ENCODE peak calls at places on chromosome 6, in eight cellular contexts. One of them, this sample, is unnamed.

GRCh38 chr6:26045046-26045938 is 41.9 kb upstream of the HFE start:
- DNase-seq in KG1: peak; percentile 73
- DNase-seq in HCEC 1CT: peak; percentile 98
- DNase-seq in AML-193: peak; percentile 78
- DNase-seq in endodermal cell: no peak
- DNase-seq in GM23248: peak; percentile 94
- DNase-seq in ovary: peak; percentile 81
- DNase-seq in lower lobe of right lung: peak; percentile 69
- DNase-seq in this sample: peak; percentile 56

GRCh38 chr6:27053738-27054137 is 193.8 kb upstream of the PRSS16 start:
- DNase-seq in KG1: no peak
- DNase-seq in AML-193: no peak
- DNase-seq in HCEC 1CT: no peak
- DNase-seq in ovary: no peak
- DNase-seq in lower lobe of right lung: no peak
- DNase-seq in endodermal cell: no peak
- DNase-seq in GM23248: no peak
- DNase-seq in this sample: no peak

GRCh38 chr6:90536516-90536915 is 50.4 kb downstream of the MAP3K7 start:
- DNase-seq in GM23248: no peak
- DNase-seq in AML-193: no peak
- DNase-seq in KG1: no peak
- DNase-seq in ovary: no peak
- DNase-seq in lower lobe of right lung: no peak
- DNase-seq in endodermal cell: no peak
- DNase-seq in HCEC 1CT: no peak
- DNase-seq in this sample: no peak

GRCh38 chr6:135334169-135334568 is 153.1 kb downstream of the MYB start:
- DNase-seq in endodermal cell: no peak
- DNase-seq in KG1: no peak
- DNase-seq in lower lobe of right lung: no peak
- DNase-seq in ovary: no peak
- DNase-seq in HCEC 1CT: peak; percentile 79
- DNase-seq in AML-193: no peak
- DNase-seq in GM23248: peak; percentile 43
- DNase-seq in this sample: no peak

GRCh38 chr6:113381957-113382356 is 475.2 kb upstream of the MARCKS start:
- DNase-seq in ovary: peak; percentile 37
- DNase-seq in AML-193: peak; percentile 86
- DNase-seq in endodermal cell: no peak
- DNase-seq in lower lobe of right lung: no peak
- DNase-seq in GM23248: peak; percentile 35
- DNase-seq in KG1: no peak
- DNase-seq in HCEC 1CT: peak; percentile 45
- DNase-seq in this sample: peak; percentile 45

GRCh38 chr6:52010145-52010544 is 77.3 kb downstream of the PKHD1 start:
- DNase-seq in ovary: no peak
- DNase-seq in endodermal cell: no peak
- DNase-seq in GM23248: no peak
- DNase-seq in HCEC 1CT: no peak
- DNase-seq in lower lobe of right lung: no peak
- DNase-seq in AML-193: no peak
- DNase-seq in KG1: no peak
- DNase-seq in this sample: no peak

GRCh38 chr6:22598386-22598785 is 29.0 kb downstream of the HDGFL1 start:
- DNase-seq in endodermal cell: no peak
- DNase-seq in ovary: no peak
- DNase-seq in GM23248: no peak
- DNase-seq in lower lobe of right lung: no peak
- DNase-seq in HCEC 1CT: no peak
- DNase-seq in AML-193: no peak
- DNase-seq in KG1: no peak
- DNase-seq in this sample: no peak

GRCh38 chr6:127854009-127854408 is 46.8 kb downstream of the THEMIS start:
- DNase-seq in endodermal cell: no peak
- DNase-seq in ovary: no peak
- DNase-seq in GM23248: no peak
- DNase-seq in KG1: no peak
- DNase-seq in AML-193: no peak
- DNase-seq in lower lobe of right lung: no peak
- DNase-seq in HCEC 1CT: peak; percentile 27
- DNase-seq in this sample: no peak

GRCh38 chr6:150573041-150573681 is 26.5 kb upstream of the PLEKHG1 start:
- DNase-seq in HCEC 1CT: no peak
- DNase-seq in KG1: no peak
- DNase-seq in endodermal cell: peak; percentile 60
- DNase-seq in GM23248: no peak
- DNase-seq in lower lobe of right lung: no peak
- DNase-seq in ovary: no peak
- DNase-seq in AML-193: no peak
- DNase-seq in this sample: no peak

GRCh38 chr6:41256383-41256782 is 28.2 kb downstream of the TREML4 start:
- DNase-seq in ovary: no peak
- DNase-seq in endodermal cell: no peak
- DNase-seq in KG1: no peak
- DNase-seq in AML-193: no peak
- DNase-seq in lower lobe of right lung: no peak
- DNase-seq in GM23248: no peak
- DNase-seq in HCEC 1CT: no peak
- DNase-seq in this sample: no peak

GRCh38 chr6:34901930-34902329 is 12.9 kb downstream of the ANKS1A start:
- DNase-seq in GM23248: peak; percentile 51
- DNase-seq in KG1: no peak
- DNase-seq in HCEC 1CT: no peak
- DNase-seq in endodermal cell: no peak
- DNase-seq in AML-193: no peak
- DNase-seq in ovary: no peak
- DNase-seq in lower lobe of right lung: no peak
- DNase-seq in this sample: no peak

GRCh38 chr6:137704802-137705165 is 162.3 kb upstream of the TNFAIP3 start:
- DNase-seq in lower lobe of right lung: no peak
- DNase-seq in HCEC 1CT: no peak
- DNase-seq in KG1: no peak
- DNase-seq in ovary: no peak
- DNase-seq in endodermal cell: no peak
- DNase-seq in AML-193: no peak
- DNase-seq in GM23248: no peak
- DNase-seq in this sample: no peak

GRCh38 chr6:16344756-16345155 is 106.4 kb downstream of the GMPR start:
- DNase-seq in KG1: no peak
- DNase-seq in endodermal cell: no peak
- DNase-seq in GM23248: peak; percentile 21
- DNase-seq in lower lobe of right lung: no peak
- DNase-seq in AML-193: no peak
- DNase-seq in HCEC 1CT: no peak
- DNase-seq in ovary: no peak
- DNase-seq in this sample: no peak

GRCh38 chr6:125789576-125790402 is 971 bp upstream of the NCOA7 start:
- DNase-seq in GM23248: peak; percentile 67
- DNase-seq in ovary: peak; percentile 68
- DNase-seq in endodermal cell: peak; percentile 77
- DNase-seq in lower lobe of right lung: peak; percentile 64
- DNase-seq in KG1: peak; percentile 70
- DNase-seq in HCEC 1CT: peak; percentile 7
- DNase-seq in AML-193: peak; percentile 56
- DNase-seq in this sample: peak; percentile 61

GRCh38 chr6:156437084-156437879 is 339.9 kb upstream of the ARID1B start:
- DNase-seq in GM23248: no peak
- DNase-seq in ovary: no peak
- DNase-seq in lower lobe of right lung: no peak
- DNase-seq in HCEC 1CT: no peak
- DNase-seq in endodermal cell: no peak
- DNase-seq in AML-193: no peak
- DNase-seq in KG1: no peak
- DNase-seq in this sample: no peak

GRCh38 chr6:142489722-142490610 is 188.2 kb downstream of the ADGRG6 start:
- DNase-seq in AML-193: no peak
- DNase-seq in endodermal cell: no peak
- DNase-seq in HCEC 1CT: no peak
- DNase-seq in GM23248: peak; percentile 59
- DNase-seq in KG1: no peak
- DNase-seq in lower lobe of right lung: no peak
- DNase-seq in ovary: no peak
- DNase-seq in this sample: no peak

GRCh38 chr6:110547266-110547964 is 71.0 kb upstream of the SLC22A16 start:
- DNase-seq in ovary: no peak
- DNase-seq in endodermal cell: no peak
- DNase-seq in GM23248: peak; percentile 78
- DNase-seq in KG1: no peak
- DNase-seq in HCEC 1CT: peak; percentile 75
- DNase-seq in lower lobe of right lung: no peak
- DNase-seq in AML-193: no peak
- DNase-seq in this sample: no peak

GRCh38 chr6:56766806-56767178 is 124.1 kb upstream of the DST start:
- DNase-seq in HCEC 1CT: peak; percentile 89
- DNase-seq in AML-193: no peak
- DNase-seq in GM23248: peak; percentile 76
- DNase-seq in lower lobe of right lung: no peak
- DNase-seq in endodermal cell: no peak
- DNase-seq in ovary: no peak
- DNase-seq in KG1: no peak
- DNase-seq in this sample: no peak

GRCh38 chr6:29589423-29590048 is 4.6 kb downstream of the OR2H2 start:
- DNase-seq in AML-193: peak; percentile 40
- DNase-seq in endodermal cell: peak; percentile 86
- DNase-seq in ovary: no peak
- DNase-seq in GM23248: peak; percentile 58
- DNase-seq in lower lobe of right lung: no peak
- DNase-seq in HCEC 1CT: peak; percentile 42
- DNase-seq in KG1: peak; percentile 4
- DNase-seq in this sample: no peak

GRCh38 chr6:18468162-18468843 is 81.2 kb downstream of the RNF144B start:
- DNase-seq in GM23248: no peak
- DNase-seq in KG1: no peak
- DNase-seq in lower lobe of right lung: no peak
- DNase-seq in endodermal cell: no peak
- DNase-seq in AML-193: no peak
- DNase-seq in ovary: no peak
- DNase-seq in HCEC 1CT: no peak
- DNase-seq in this sample: no peak

GRCh38 chr6:84665392-84665791 is 99.0 kb downstream of the TBX18 start:
- DNase-seq in lower lobe of right lung: no peak
- DNase-seq in AML-193: no peak
- DNase-seq in ovary: no peak
- DNase-seq in KG1: no peak
- DNase-seq in GM23248: no peak
- DNase-seq in endodermal cell: no peak
- DNase-seq in HCEC 1CT: no peak
- DNase-seq in this sample: no peak

GRCh38 chr6:73180718-73181619 is 44.3 kb downstream of the KHDC1L start:
- DNase-seq in AML-193: peak; percentile 83
- DNase-seq in lower lobe of right lung: no peak
- DNase-seq in endodermal cell: no peak
- DNase-seq in HCEC 1CT: peak; percentile 85
- DNase-seq in KG1: peak; percentile 25
- DNase-seq in ovary: no peak
- DNase-seq in GM23248: peak; percentile 82
- DNase-seq in this sample: peak; percentile 38

GRCh38 chr6:163177892-163178420 is 236.6 kb upstream of the QKI start:
- DNase-seq in AML-193: no peak
- DNase-seq in endodermal cell: no peak
- DNase-seq in HCEC 1CT: no peak
- DNase-seq in GM23248: no peak
- DNase-seq in KG1: no peak
- DNase-seq in lower lobe of right lung: no peak
- DNase-seq in ovary: no peak
- DNase-seq in this sample: no peak

GRCh38 chr6:89144358-89145041 is 1.4 kb upstream of the PM20D2 start:
- DNase-seq in endodermal cell: no peak
- DNase-seq in lower lobe of right lung: no peak
- DNase-seq in GM23248: no peak
- DNase-seq in KG1: no peak
- DNase-seq in AML-193: no peak
- DNase-seq in HCEC 1CT: no peak
- DNase-seq in ovary: no peak
- DNase-seq in this sample: no peak

GRCh38 chr6:149061933-149062332 is 255.6 kb upstream of the TAB2 start:
- DNase-seq in lower lobe of right lung: no peak
- DNase-seq in KG1: no peak
- DNase-seq in GM23248: no peak
- DNase-seq in HCEC 1CT: no peak
- DNase-seq in ovary: no peak
- DNase-seq in endodermal cell: no peak
- DNase-seq in AML-193: no peak
- DNase-seq in this sample: no peak

GRCh38 chr6:151616091-151616513 is 122.3 kb downstream of the CCDC170 start:
- DNase-seq in endodermal cell: no peak
- DNase-seq in ovary: no peak
- DNase-seq in HCEC 1CT: no peak
- DNase-seq in AML-193: no peak
- DNase-seq in GM23248: no peak
- DNase-seq in KG1: no peak
- DNase-seq in lower lobe of right lung: no peak
- DNase-seq in this sample: no peak

GRCh38 chr6:134657751-134658522 is 292.0 kb downstream of the ALDH8A1 start:
- DNase-seq in ovary: no peak
- DNase-seq in AML-193: no peak
- DNase-seq in endodermal cell: no peak
- DNase-seq in lower lobe of right lung: no peak
- DNase-seq in GM23248: peak; percentile 31
- DNase-seq in KG1: no peak
- DNase-seq in HCEC 1CT: peak; percentile 30
- DNase-seq in this sample: no peak

This sample was measured in left ventricle myocardium superior.